ENCODE peak calls at places on chromosomes 11 and 22, in six cellular contexts. X, V, Q, P, W and L are unnamed samples.

GRCh38 chr11:77182542-77183420 is 54.7 kb downstream of the MYO7A start:
- DNase-seq in X (no peak), W (no peak), P (no peak), Q (no peak), V (no peak), L (no peak)

GRCh38 chr11:117931331-117931950 is 2.2 kb upstream of the TMPRSS13 start:
- DNase-seq in W (no peak), V (no peak), P (no peak), X (no peak), Q (no peak), L (no peak)

GRCh38 chr11:1705121-1706052 is 8.4 kb downstream of the KRTAP5-6 start:
- DNase-seq in W (no peak), Q (peak; percentile 38), V (no peak), P (no peak), X (no peak), L (no peak)

GRCh38 chr11:119470316-119471266 is 47.6 kb upstream of the THY1 start:
- DNase-seq in X (no peak), V (peak; percentile 89), P (no peak), W (peak; percentile 97), Q (peak; percentile 69), L (no peak)

GRCh38 chr11:31956310-31956709 is 134.6 kb upstream of the RCN1 start:
- DNase-seq in W (no peak), P (no peak), Q (no peak), X (no peak), V (no peak), L (no peak)

GRCh38 chr11:115333106-115333505 is 171.1 kb downstream of the CADM1 start:
- DNase-seq in V (no peak), W (peak; percentile 4), X (no peak), Q (no peak), P (no peak), L (no peak)

GRCh38 chr11:116037851-116038250 is 533.6 kb upstream of the CADM1 start:
- DNase-seq in P (no peak), V (no peak), Q (no peak), W (no peak), X (no peak), L (no peak)

GRCh38 chr11:130037881-130038601 is 31.7 kb upstream of the APLP2 start:
- DNase-seq in W (peak; percentile 37), P (no peak), V (peak; percentile 63), Q (no peak), X (no peak), L (no peak)

GRCh38 chr22:17057959-17058814 is 26.6 kb upstream of the IL17RA start:
- DNase-seq in V (peak; percentile 85), W (peak; percentile 86), P (peak; percentile 58), Q (peak; percentile 60), X (peak; percentile 15), L (peak; percentile 84)

GRCh38 chr11:69113226-69113625 is 42.5 kb upstream of the SMIM38 start:
- DNase-seq in W (no peak), P (no peak), X (no peak), V (no peak), Q (no peak), L (no peak)

GRCh38 chr11:55707029-55707428 is 45.0 kb downstream of the OR4C6 start:
- DNase-seq in Q (no peak), V (peak; percentile 40), P (no peak), X (no peak), W (peak; percentile 45), L (no peak)

GRCh38 chr11:125082611-125083311 is 19.7 kb downstream of the SLC37A2 start:
- DNase-seq in W (peak; percentile 97), V (peak; percentile 60), P (peak; percentile 31), X (no peak), Q (no peak), L (no peak)

GRCh38 chr22:25775501-25775900 is 33.5 kb downstream of the MYO18B start:
- DNase-seq in Q (no peak), W (peak; percentile 16), X (no peak), P (no peak), V (peak; percentile 30), L (no peak)

DNA sequence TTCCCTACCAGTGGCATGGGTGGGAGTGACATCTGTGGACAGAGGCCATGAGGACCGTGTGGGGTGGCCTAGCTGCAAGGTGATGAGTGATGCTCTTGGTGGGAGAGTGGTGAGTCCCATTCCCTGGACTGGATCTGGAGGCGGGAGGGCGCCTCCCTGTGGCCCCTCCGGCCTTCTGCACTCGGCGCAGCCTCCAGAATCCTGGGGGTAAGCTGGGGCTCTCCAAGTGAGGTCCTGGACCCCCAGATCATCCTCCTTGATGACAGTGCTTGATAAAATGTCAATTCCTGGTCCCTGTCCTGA is 32.3 kb upstream of the PRR5 start:
- DNase-seq in V (peak; percentile 53), X (no peak), P (no peak), W (peak; percentile 55), Q (no peak), L (no peak)
- H3K4me3 ChIP-seq in V (no peak overlapping the region), X (peak overlapping the region; percentile 70), P (no peak overlapping the region), W (peak overlapping the region; percentile 83), Q (no peak overlapping the region), L (peak overlapping the region; percentile 64)

GRCh38 chr11:64238076-64238475 is 2.8 kb upstream of the FKBP2 start:
- DNase-seq in V (no peak), P (peak; percentile 33), X (no peak), Q (no peak), W (no peak), L (no peak)
- H3K4me3 ChIP-seq in V (no peak overlapping the region), P (no peak overlapping the region), X (no peak overlapping the region), Q (no peak overlapping the region), W (no peak overlapping the region), L (no peak overlapping the region)

GRCh38 chr22:33841281-33842005 is 78.8 kb downstream of the LARGE1 start:
- DNase-seq in W (no peak), X (no peak), P (no peak), V (no peak), Q (no peak), L (no peak)
- H3K4me3 ChIP-seq in W (no peak overlapping the region), X (no peak overlapping the region), P (no peak overlapping the region), V (no peak overlapping the region), Q (no peak overlapping the region), L (no peak overlapping the region)

GRCh38 chr11:75583710-75584658 is 21.9 kb downstream of the SERPINH1 start:
- DNase-seq in X (no peak), V (peak; percentile 92), W (peak; percentile 81), Q (peak; percentile 29), P (peak; percentile 84), L (no peak)
- H3K4me3 ChIP-seq in X (peak overlapping the region; percentile 63), V (peak overlapping the region; percentile 33), W (peak overlapping the region; percentile 58), Q (peak overlapping the region; percentile 39), P (peak overlapping the region; percentile 71), L (peak overlapping the region; percentile 68)

DNA sequence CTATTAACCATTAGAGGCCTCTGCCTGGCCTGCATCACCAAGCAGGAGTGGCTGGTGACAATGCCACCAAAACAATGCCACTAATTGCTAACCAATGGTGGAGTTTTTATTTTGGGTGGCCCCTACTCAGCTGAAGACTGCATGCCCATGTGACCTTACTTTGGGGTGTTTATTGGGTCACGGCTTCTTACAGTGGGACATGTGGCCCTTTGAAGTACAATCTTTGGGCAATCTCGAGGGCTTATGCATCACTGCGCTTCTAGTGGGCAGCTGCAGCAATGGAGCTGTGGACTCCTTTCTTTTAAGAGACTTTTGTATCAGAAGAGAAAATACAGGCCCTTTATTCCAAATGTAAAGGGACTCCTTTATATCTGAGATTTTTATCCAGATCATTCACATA is 85.7 kb downstream of the IGLL5 start:
- DNase-seq in P (no peak), Q (no peak), W (no peak), X (no peak), V (no peak), L (no peak)
- H3K4me3 ChIP-seq in P (no peak overlapping the region), Q (no peak overlapping the region), W (no peak overlapping the region), X (no peak overlapping the region), V (no peak overlapping the region), L (no peak overlapping the region)

DNA sequence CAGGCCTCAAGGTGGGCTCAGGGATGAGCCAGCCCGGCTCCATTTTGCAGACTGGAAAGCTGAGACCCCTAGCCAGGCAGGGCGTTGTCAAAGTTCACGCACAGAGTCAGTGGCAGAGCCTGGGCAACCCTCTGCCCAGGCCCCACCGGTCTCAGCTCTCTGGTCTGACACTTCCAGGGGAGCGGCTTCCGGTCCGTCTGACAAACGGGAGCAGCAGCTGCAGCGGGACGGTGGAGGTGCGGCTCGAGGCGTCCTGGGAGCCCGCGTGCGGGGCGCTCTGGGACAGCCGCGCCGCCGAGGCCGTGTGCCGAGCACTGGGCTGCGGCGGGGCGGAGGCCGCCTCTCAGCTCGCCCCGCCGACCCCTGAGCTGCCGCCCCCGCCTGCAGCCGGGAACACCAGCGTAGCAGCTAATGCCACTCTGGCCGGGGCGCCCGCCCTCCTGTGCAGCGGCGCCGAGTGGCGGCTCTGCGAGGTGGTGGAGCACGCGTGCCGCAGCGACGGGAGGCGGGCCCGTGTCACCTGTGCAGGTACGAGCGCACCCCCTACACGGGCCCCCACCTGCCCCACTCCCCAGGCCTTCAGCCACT is 36.0 kb downstream of the CD6 start:
- DNase-seq in P (peak; percentile 54), V (no peak), X (no peak), W (no peak), Q (no peak), L (no peak)
- H3K4me3 ChIP-seq in P (peak overlapping the region; percentile 8), V (peak overlapping the region; percentile 32), X (no peak overlapping the region), W (no peak overlapping the region), Q (no peak overlapping the region), L (peak overlapping the region; percentile 29)

DNA sequence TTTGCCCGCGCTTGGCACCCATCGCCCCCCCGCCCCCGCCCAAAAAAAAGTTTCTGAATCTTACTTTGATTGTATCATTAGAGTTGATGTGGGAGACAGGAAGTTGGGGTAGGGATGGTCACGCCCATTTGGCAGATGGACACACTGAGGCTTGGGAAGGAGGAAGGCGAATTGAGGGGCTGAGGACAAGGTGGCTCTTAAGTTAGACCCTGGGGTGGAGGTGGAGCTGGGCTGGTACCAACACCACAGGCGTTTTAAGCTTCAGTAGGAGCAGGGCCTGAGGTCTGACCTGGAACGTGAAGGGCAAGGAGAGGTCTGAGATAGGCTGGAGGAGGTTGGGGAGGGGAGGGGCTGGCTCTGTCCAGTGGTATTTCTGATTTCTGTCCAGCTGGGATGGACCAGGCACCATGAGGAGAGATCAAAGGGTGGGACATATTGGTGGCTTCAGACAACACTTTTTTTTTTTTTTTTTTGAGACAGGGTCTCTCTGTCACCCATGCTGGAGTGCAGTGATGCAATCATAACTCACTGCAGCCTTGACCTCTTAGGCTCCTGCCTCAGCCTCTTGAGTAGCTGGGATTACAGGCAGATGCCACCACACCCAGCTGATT is 777 bp upstream of the CDC42BPG start:
- DNase-seq in X (no peak), W (peak; percentile 37), V (no peak), Q (no peak), P (peak; percentile 59), L (no peak)
- H3K4me3 ChIP-seq in X (peak overlapping the region; percentile 42), W (no peak overlapping the region), V (peak overlapping the region; percentile 78), Q (no peak overlapping the region), P (peak overlapping the region; percentile 46), L (peak overlapping the region; percentile 73)

DNA sequence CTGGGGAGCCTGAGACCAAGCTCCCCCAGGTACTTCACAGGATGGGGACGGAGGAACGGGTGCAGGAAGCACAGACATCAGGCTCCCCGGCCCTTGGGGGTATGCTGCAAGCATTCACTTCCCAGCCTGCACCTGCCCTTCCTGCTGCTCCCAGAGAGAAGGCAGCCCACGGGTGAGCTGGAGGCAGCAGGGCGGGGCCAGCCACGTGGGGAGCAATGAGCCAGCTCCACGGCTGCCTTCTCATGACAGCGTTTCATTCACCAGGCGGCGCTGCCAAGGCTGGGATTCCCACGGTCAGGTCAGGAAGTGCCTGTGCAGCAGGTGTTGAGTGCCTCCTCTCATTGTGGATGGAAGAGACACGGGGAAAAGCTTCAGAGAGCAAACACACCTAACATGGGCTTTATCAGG is 14.5 kb upstream of the PHLDA2 start:
- DNase-seq in P (no peak), X (no peak), Q (no peak), V (no peak), W (peak; percentile 44), L (no peak)
- H3K4me3 ChIP-seq in P (no peak overlapping the region), X (no peak overlapping the region), Q (no peak overlapping the region), V (no peak overlapping the region), W (no peak overlapping the region), L (no peak overlapping the region)